ENCODE peak calls at places on chromosomes 7 and 10, in four cellular contexts. One of them, this sample, is unnamed.

GRCh38 chr7:77655836-77656455 is 40.3 kb upstream of the RSBN1L start:
- DNase-seq in hypothalamus: no peak
- DNase-seq in HCEC 1CT: no peak
- DNase-seq in NCI-H226: no peak
- DNase-seq in this sample: no peak

GRCh38 chr10:30826679-30827078 is 197.1 kb upstream of the LYZL2 start:
- DNase-seq in hypothalamus: no peak
- DNase-seq in HCEC 1CT: no peak
- DNase-seq in NCI-H226: no peak
- DNase-seq in this sample: no peak

GRCh38 chr7:81638216-81638615 is 131.6 kb downstream of the HGF start:
- DNase-seq in hypothalamus: no peak
- DNase-seq in HCEC 1CT: peak; percentile 79
- DNase-seq in NCI-H226: no peak
- DNase-seq in this sample: no peak

GRCh38 chr7:74475243-74475986 is 21.7 kb downstream of the GTF2IRD1 start:
- DNase-seq in hypothalamus: no peak
- DNase-seq in HCEC 1CT: no peak
- DNase-seq in NCI-H226: no peak
- DNase-seq in this sample: peak; percentile 89

GRCh38 chr7:108592633-108593277 is 23.1 kb downstream of the DNAJB9 start:
- DNase-seq in hypothalamus: no peak
- DNase-seq in HCEC 1CT: peak; percentile 23
- DNase-seq in NCI-H226: no peak
- DNase-seq in this sample: peak; percentile 9

GRCh38 chr7:147432068-147432467 is 1158.5 kb upstream of the C7orf33 start:
- DNase-seq in hypothalamus: peak; percentile 7
- DNase-seq in HCEC 1CT: peak; percentile 49
- DNase-seq in NCI-H226: no peak
- DNase-seq in this sample: no peak

GRCh38 chr7:40331915-40332314 is 197.1 kb downstream of the SUGCT start:
- DNase-seq in hypothalamus: no peak
- DNase-seq in HCEC 1CT: no peak
- DNase-seq in NCI-H226: no peak
- DNase-seq in this sample: no peak

GRCh38 chr7:116811768-116812167 is 50.6 kb upstream of the CAPZA2 start:
- DNase-seq in hypothalamus: no peak
- DNase-seq in HCEC 1CT: no peak
- DNase-seq in NCI-H226: no peak
- DNase-seq in this sample: no peak

GRCh38 chr10:66799474-66799873 is 126.4 kb upstream of the LRRTM3 start:
- DNase-seq in hypothalamus: no peak
- DNase-seq in HCEC 1CT: no peak
- DNase-seq in NCI-H226: no peak
- DNase-seq in this sample: no peak

GRCh38 chr10:49651039-49651835 is 28.2 kb upstream of the C10orf53 start:
- DNase-seq in hypothalamus: no peak
- DNase-seq in HCEC 1CT: no peak
- DNase-seq in NCI-H226: no peak
- DNase-seq in this sample: no peak

GRCh38 chr7:130910949-130911944 is 177.2 kb upstream of the KLF14 start:
- DNase-seq in hypothalamus: no peak
- DNase-seq in HCEC 1CT: peak; percentile 51
- DNase-seq in NCI-H226: no peak
- DNase-seq in this sample: no peak

GRCh38 chr10:29688230-29688634 is 53.5 kb upstream of the SVIL start:
- DNase-seq in hypothalamus: no peak
- DNase-seq in HCEC 1CT: no peak
- DNase-seq in NCI-H226: no peak
- DNase-seq in this sample: no peak